ENCODE peak calls at places on chromosomes 6 and 20, in seven cellular contexts. P, U, F, Q, M, E and G are unnamed samples. For H3K36me3, the result is how much of the 10 kb centered on the place peaks cover.

GRCh38 chr6:116682334-116682712 is 1.3 kb downstream of the KPNA5 start:
- DNase-seq in U (no peak), Q (no peak), E (no peak), F (peak), P (peak), M (no peak), G (no peak)

GRCh38 chr6:17885889-17886576 is 101.4 kb downstream of the KIF13A start:
- DNase-seq in P (no peak), F (no peak), Q (no peak), M (no peak), U (no peak), E (no peak), G (no peak)

GRCh38 chr6:89035252-89036106 is 45.1 kb upstream of the PNRC1 start:
- DNase-seq in E (peak), F (peak), U (no peak), Q (peak), P (no peak), M (no peak), G (peak)

GRCh38 chr6:132131777-132132176 is 180.6 kb upstream of the CCN2 start:
- DNase-seq in P (peak), U (peak), Q (no peak), F (peak), M (no peak), E (peak), G (no peak)

GRCh38 chr6:130070747-130071146 is 52.4 kb downstream of the L3MBTL3 start:
- DNase-seq in F (no peak), U (no peak), E (no peak), P (peak), Q (no peak), M (no peak), G (no peak)

GRCh38 chr6:144064402-144064830 is 31.0 kb downstream of the SF3B5 start:
- DNase-seq in E (peak), U (no peak), P (peak), M (peak), Q (no peak), F (no peak), G (peak)

GRCh38 chr6:155638200-155638599 is 182.6 kb upstream of the NOX3 start:
- DNase-seq in M (no peak), U (no peak), P (no peak), Q (no peak), E (no peak), F (no peak), G (no peak)

GRCh38 chr6:37741757-37742400 is 44.2 kb upstream of the MDGA1 start:
- DNase-seq in Q (no peak), P (peak), M (peak), U (no peak), F (peak), E (no peak), G (no peak)

GRCh38 chr6:40393641-40394040 is 193.5 kb downstream of the LRFN2 start:
- DNase-seq in U (no peak), F (no peak), P (no peak), Q (no peak), M (no peak), E (no peak), G (no peak)

GRCh38 chr6:89239338-89239737 is 22.2 kb upstream of the GABRR1 start:
- DNase-seq in E (no peak), U (no peak), P (no peak), M (no peak), Q (no peak), F (no peak), G (no peak)

GRCh38 chr20:60867589-60867988 is 384.5 kb upstream of the CDH4 start:
- DNase-seq in F (no peak), P (no peak), M (no peak), E (no peak), Q (no peak), U (no peak), G (no peak)

DNA sequence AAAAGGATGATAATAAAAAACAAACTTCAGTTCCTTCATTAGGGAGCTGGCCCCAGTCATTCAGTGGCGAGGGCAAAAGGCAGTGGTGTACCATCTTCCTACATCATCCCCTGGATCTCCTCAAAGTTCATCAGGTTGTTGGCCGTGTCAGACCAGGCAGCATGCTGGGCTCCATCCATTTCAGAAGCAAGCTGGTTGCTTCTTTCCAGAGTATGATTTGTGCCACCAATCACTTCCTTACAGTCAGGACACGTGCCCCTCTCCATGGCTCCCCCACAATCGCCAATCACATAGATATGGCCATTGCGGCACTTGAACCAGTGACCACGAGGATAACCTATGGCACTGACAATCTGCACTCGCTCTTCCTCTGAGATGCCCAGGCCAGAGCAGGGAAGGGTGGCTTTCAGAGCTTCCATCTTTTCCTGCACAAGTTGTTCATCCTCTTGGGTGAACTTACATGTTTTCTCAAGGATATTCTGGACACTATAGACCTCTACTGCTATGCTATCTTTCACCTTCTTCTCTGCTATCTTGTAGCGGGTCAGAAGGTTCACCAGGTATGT is 28.0 kb downstream of the DDX27 start:
- DNase-seq in P (no peak), Q (no peak), M (no peak), F (no peak), E (no peak), U (no peak), G (no peak)
- H3K36me3 ChIP-seq in P (under half), Q (under half), M (half or more), F (half or more), E (under half), U (half or more), G (half or more)

DNA sequence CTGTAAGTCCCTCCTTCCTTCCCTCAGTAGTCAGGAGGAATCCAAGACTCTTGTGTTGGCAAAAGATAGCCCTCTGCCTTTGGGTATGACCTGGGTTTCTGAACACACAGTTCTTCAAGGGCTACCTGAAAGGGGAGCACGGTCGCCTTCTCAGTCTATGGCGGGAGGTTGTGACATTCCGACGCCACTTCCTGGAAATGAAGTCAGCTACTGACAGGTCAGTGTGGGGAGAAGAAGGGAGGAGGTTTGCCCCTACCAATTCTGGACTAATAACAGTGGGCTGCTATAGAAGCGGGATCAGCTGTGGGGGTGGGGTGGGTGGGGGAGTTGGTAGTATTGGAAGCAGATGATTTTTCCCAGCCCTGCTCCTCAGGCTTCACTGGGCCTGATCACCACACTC is 11.5 kb downstream of the CEP250 start:
- DNase-seq in M (no peak), F (no peak), U (no peak), E (no peak), Q (no peak), P (no peak), G (no peak)
- H3K36me3 ChIP-seq in M (half or more), F (under half), U (half or more), E (under half), Q (under half), P (under half), G (half or more)

DNA sequence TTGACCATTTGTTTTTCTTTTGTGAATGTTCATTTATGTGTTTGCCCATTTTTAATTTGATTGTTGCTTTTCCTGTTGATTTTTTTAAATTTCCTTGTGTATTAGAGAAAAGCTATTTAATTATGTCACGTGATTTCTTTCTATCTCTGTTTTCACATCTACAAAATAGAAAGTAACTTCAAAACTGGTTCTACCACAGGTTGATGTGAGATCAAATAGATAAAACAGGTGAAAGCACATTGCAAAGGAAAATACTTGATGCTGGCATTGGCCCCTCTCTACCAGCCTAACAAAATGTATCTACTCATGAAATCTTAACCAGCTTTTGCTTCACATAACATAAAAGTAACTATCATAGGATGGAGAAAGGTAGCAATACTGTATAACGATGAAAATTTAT is 129.2 kb downstream of the TMEM242 start:
- DNase-seq in M (no peak), P (no peak), Q (no peak), E (no peak), U (no peak), F (no peak), G (no peak)
- H3K36me3 ChIP-seq in M (half or more), P (under half), Q (under half), E (under half), U (half or more), F (under half), G (half or more)

GRCh38 chr6:53074347-53074746 is 9.1 kb downstream of the FBXO9 start:
- DNase-seq in P (no peak), E (no peak), U (no peak), Q (no peak), F (no peak), M (no peak), G (no peak)
- H3K36me3 ChIP-seq in P (under half), E (under half), U (under half), Q (under half), F (under half), M (half or more), G (under half)